ENCODE peak calls at places on chromosomes 3 and 15, in five cellular contexts. I, Q, N, E and P are unnamed samples.

GRCh38 chr3:186255703-186256331 is 106.2 kb downstream of the DGKG start:
- DNase-seq in I (no peak), Q (no peak), N (no peak), E (peak), P (no peak)

GRCh38 chr15:62248277-62248974 is 83.3 kb upstream of the C2CD4B start:
- DNase-seq in I (no peak), Q (no peak), N (no peak), E (no peak), P (no peak)

GRCh38 chr15:85318048-85318731 is 62.2 kb upstream of the AKAP13 start:
- DNase-seq in I (no peak), Q (peak), N (no peak), E (peak), P (no peak)

GRCh38 chr15:69338535-69339213 is 40.0 kb downstream of the PAQR5 start:
- DNase-seq in I (no peak), Q (no peak), N (no peak), E (no peak), P (no peak)

GRCh38 chr15:27808182-27808581 is 290.9 kb downstream of the OCA2 start:
- DNase-seq in I (no peak), Q (no peak), N (no peak), E (no peak), P (no peak)

GRCh38 chr15:40306908-40307307 is 827 bp downstream of the PLCB2 start:
- DNase-seq in I (no peak), Q (no peak), N (no peak), E (no peak), P (no peak)

GRCh38 chr3:172522871-172523818 is at the start of gene TNFSF10:
- DNase-seq in I (peak), Q (peak), N (no peak), E (peak), P (no peak)

GRCh38 chr3:72273615-72274014 is 488.7 kb upstream of the PROK2 start:
- DNase-seq in I (no peak), Q (no peak), N (peak), E (no peak), P (no peak)

GRCh38 chr3:48855681-48856447 is 8.2 kb upstream of the PRKAR2A start:
- DNase-seq in I (peak), Q (no peak), N (no peak), E (no peak), P (no peak)

GRCh38 chr3:29370021-29370420 is 89.2 kb downstream of the RBMS3 start:
- DNase-seq in I (no peak), Q (no peak), N (no peak), E (no peak), P (no peak)

GRCh38 chr3:105394177-105394576 is 27.5 kb downstream of the ALCAM start:
- DNase-seq in I (no peak), Q (no peak), N (no peak), E (no peak), P (no peak)

GRCh38 chr15:41935566-41936020 is 36.8 kb downstream of the EHD4 start:
- DNase-seq in I (no peak), Q (no peak), N (no peak), E (no peak), P (no peak)

GRCh38 chr3:190580443-190580842 is 66.6 kb downstream of the IL1RAP start:
- DNase-seq in I (peak), Q (no peak), N (no peak), E (no peak), P (no peak)

GRCh38 chr3:120181632-120182031 is 87.4 kb upstream of the GSK3B start:
- DNase-seq in I (no peak), Q (no peak), N (no peak), E (peak), P (no peak)

GRCh38 chr3:128274837-128275236 is 121.6 kb downstream of the EEFSEC start:
- DNase-seq in I (no peak), Q (no peak), N (peak), E (peak), P (no peak)

GRCh38 chr3:148861277-148861869 is 3.7 kb upstream of the CPA3 start:
- DNase-seq in I (peak), Q (no peak), N (peak), E (no peak), P (peak)

GRCh38 chr3:13219902-13220296 is 146.7 kb upstream of the IQSEC1 start:
- DNase-seq in I (no peak), Q (no peak), N (no peak), E (no peak), P (no peak)

GRCh38 chr3:125043599-125044151 is 12.1 kb downstream of the HEG1 start:
- DNase-seq in I (no peak), Q (no peak), N (no peak), E (no peak), P (no peak)

GRCh38 chr3:124272611-124273151 is 280.8 kb upstream of the ROPN1 start:
- DNase-seq in I (no peak), Q (no peak), N (no peak), E (no peak), P (no peak)

GRCh38 chr3:82618594-82618993 is 857.1 kb upstream of the GBE1 start:
- DNase-seq in I (no peak), Q (no peak), N (no peak), E (no peak), P (no peak)
- TF ChIP-seq SUZ12 in I (no peak), Q (no peak), N (no peak), E (no peak), P (no peak)

DNA sequence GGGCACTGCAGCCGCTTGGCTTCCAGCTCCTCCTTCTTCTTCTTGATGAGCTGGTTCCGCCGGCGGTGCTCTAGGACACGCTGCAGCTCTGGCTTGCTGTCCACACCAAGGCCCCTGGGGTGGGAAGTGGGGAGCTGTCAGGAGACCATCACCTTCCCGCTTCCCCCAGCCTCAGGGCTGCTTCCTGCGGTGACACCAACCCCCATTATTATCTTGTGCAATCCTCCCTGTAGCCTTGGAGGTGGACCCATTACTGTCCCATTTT is 10.0 kb downstream of the FAM107A start:
- DNase-seq in I (no peak), Q (no peak), N (no peak), E (no peak), P (no peak)
- TF ChIP-seq SUZ12 in I (no peak), Q (no peak), N (no peak), E (no peak), P (no peak)

GRCh38 chr3:195746346-195746745 is 25.6 kb downstream of the MUC20 start:
- DNase-seq in I (no peak), Q (no peak), N (no peak), E (no peak), P (no peak)
- TF ChIP-seq SUZ12 in I (no peak), Q (no peak), N (no peak), E (no peak), P (no peak)

GRCh38 chr3:24270204-24270671 is 224.4 kb downstream of the THRB start:
- DNase-seq in I (no peak), Q (no peak), N (no peak), E (no peak), P (no peak)
- TF ChIP-seq SUZ12 in I (no peak), Q (no peak), N (no peak), E (no peak), P (no peak)

DNA sequence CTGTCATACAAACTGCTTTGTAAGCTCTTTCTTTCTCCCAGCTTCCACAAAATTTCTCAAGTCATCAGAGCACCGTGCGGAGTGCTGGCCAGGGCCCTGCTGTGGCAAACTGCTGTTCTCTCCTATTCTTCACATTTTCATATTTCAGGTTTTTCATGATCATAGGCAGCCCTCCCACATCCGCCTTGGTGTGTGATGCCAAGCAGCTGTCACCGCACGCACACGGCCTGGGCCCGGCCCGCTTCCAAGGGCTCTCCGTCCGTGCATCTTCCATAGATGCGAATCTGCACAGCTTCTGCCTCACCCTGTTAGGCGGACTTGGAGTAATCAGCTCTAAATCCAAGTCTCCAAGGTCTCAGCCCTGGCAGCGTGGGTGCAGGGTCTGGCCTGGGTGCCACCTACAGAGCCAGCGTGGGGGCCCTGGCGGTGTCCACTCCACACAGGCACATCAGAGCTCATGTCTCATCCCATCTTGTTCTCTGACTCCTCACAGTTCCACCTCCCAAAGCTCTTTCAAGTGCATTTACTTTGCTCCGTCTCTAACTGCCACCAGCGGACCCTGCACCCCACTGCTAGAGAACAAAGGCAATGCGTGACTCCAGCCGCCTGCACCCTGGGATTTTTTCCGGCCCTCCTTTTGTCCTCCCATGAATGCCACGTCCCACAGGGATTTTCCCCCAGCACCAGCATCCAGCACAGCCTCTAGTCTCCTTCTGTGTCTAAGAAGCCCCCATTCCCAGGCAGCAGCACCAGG is 27.2 kb downstream of the CYFIP1 start:
- DNase-seq in I (peak), Q (no peak), N (peak), E (peak), P (no peak)
- TF ChIP-seq SUZ12 in I (no peak), Q (no peak), N (no peak), E (no peak), P (no peak)

GRCh38 chr3:178393833-178394232 is 142.4 kb upstream of the KCNMB2 start:
- DNase-seq in I (no peak), Q (no peak), N (no peak), E (no peak), P (no peak)
- TF ChIP-seq SUZ12 in I (no peak), Q (no peak), N (no peak), E (no peak), P (no peak)

DNA sequence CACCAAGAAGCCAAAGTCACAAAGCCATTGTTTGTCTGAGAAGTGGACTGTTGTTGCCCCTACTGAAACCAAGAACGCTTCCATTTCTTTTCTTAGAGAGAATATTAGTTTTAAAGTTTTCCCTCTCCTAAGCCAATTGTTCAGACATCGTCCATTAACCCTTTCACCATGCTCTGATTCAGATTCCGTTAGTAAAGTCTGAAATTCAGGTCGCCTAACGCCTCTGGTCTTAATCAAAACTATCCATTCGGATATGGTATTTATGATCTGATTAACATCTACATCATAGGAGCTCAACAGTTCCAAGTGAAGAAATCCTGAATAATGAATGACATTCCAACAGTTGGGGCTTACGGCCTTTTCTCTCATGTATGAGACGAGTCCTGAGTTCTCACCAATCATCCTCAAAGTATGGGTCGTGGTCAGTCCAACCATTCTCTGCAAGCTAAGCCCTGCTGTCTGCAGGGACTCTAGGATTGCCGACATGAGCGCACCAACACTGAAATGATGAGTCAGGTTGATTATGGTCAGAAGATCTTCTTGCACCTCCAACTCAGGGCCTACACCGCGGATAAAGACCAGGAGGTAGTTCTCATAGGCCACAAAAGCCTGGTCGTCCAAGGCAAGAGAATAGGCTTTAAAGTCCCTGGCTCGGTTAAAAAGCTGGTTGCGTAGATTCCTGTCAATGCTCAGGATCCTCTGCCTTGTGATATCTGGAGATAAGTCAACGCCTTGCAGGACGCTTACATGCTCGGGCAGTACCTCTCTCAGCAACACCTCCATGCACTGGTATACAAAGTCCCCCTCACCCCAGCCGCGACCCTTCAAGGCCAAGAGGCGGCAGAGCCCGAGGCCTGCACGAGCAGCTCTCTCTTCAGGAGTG is 767 bp downstream of the EPM2AIP1 start:
- DNase-seq in I (peak), Q (no peak), N (no peak), E (no peak), P (no peak)
- TF ChIP-seq SUZ12 in I (no peak), Q (no peak), N (no peak), E (no peak), P (no peak)

GRCh38 chr3:192571197-192571791 is 156.0 kb downstream of the FGF12 start:
- DNase-seq in I (no peak), Q (no peak), N (no peak), E (no peak), P (peak)
- TF ChIP-seq SUZ12 in I (no peak), Q (no peak), N (no peak), E (no peak), P (no peak)